ENCODE peak calls at places on chromosome 2, in eight cellular contexts. Z, Q, T, F, W, B, X and A are unnamed samples.

GRCh38 chr2:44549856-44550255 is 188.1 kb downstream of the CAMKMT start:
- DNase-seq in T (peak; percentile 62), Q (no peak), F (peak; percentile 55), X (no peak), W (no peak), B (no peak), Z (peak; percentile 58), A (no peak)

GRCh38 chr2:74959106-74959751 is 786 bp downstream of the POLE4 start:
- DNase-seq in T (no peak), F (no peak), X (no peak), B (peak; percentile 80), Z (no peak), Q (peak; percentile 59), W (peak; percentile 8), A (no peak)

GRCh38 chr2:98476192-98476868 is 31.7 kb downstream of the INPP4A start:
- DNase-seq in X (no peak), F (no peak), Z (peak; percentile 26), W (no peak), Q (no peak), B (peak; percentile 48), T (no peak), A (no peak)

GRCh38 chr2:38557217-38557616 is 45.5 kb downstream of the HNRNPLL start:
- DNase-seq in F (no peak), B (no peak), X (no peak), W (no peak), T (no peak), Z (no peak), Q (no peak), A (no peak)

GRCh38 chr2:69652206-69652605 is 8.7 kb upstream of the AAK1 start:
- DNase-seq in F (peak; percentile 92), Z (peak; percentile 94), B (no peak), X (peak; percentile 65), T (peak; percentile 69), W (no peak), Q (no peak), A (no peak)

GRCh38 chr2:41763091-41763490 is 284.7 kb upstream of the PKDCC start:
- DNase-seq in Q (no peak), F (no peak), B (no peak), T (no peak), W (no peak), X (no peak), Z (no peak), A (no peak)

GRCh38 chr2:219230201-219230540 is 565 bp downstream of the ANKZF1 start:
- DNase-seq in Z (peak; percentile 79), F (peak; percentile 53), T (peak; percentile 53), X (no peak), Q (peak; percentile 42), W (no peak), B (peak; percentile 92), A (no peak)

GRCh38 chr2:225091336-225091735 is 49.1 kb upstream of the DOCK10 start:
- DNase-seq in X (no peak), Q (no peak), W (no peak), T (peak; percentile 28), F (peak; percentile 98), B (no peak), Z (peak; percentile 97), A (no peak)

GRCh38 chr2:48767330-48767729 is 11.8 kb upstream of the LHCGR start:
- DNase-seq in W (no peak), Q (no peak), B (no peak), F (no peak), T (no peak), X (no peak), Z (no peak), A (no peak)

GRCh38 chr2:215773728-215774127 is 239.6 kb downstream of the MREG start:
- DNase-seq in F (peak; percentile 99), W (no peak), Q (no peak), T (peak; percentile 90), B (no peak), X (no peak), Z (peak; percentile 97), A (no peak)

GRCh38 chr2:53964987-53965687 is 5.7 kb downstream of the PSME4 start:
- DNase-seq in W (no peak), Q (no peak), F (no peak), X (no peak), B (no peak), Z (no peak), T (no peak), A (no peak)

GRCh38 chr2:95345415-95346235 is 48.5 kb downstream of the KCNIP3 start:
- DNase-seq in B (peak; percentile 92), X (peak; percentile 77), Q (no peak), W (peak; percentile 15), T (peak; percentile 90), F (peak; percentile 78), Z (peak; percentile 93), A (peak; percentile 87)

GRCh38 chr2:239157269-239157668 is 243.6 kb downstream of the HDAC4 start:
- DNase-seq in T (no peak), Q (no peak), B (peak; percentile 81), X (no peak), Z (no peak), W (no peak), F (no peak), A (peak; percentile 52)

GRCh38 chr2:30481323-30481800 is 34.3 kb downstream of the LCLAT1 start:
- DNase-seq in X (no peak), Q (no peak), Z (no peak), F (no peak), W (no peak), T (peak; percentile 23), B (no peak), A (no peak)

GRCh38 chr2:151106805-151107490 is 154.7 kb downstream of the RBM43 start:
- DNase-seq in B (no peak), T (no peak), F (no peak), Z (peak; percentile 45), X (no peak), Q (no peak), W (no peak), A (no peak)

GRCh38 chr2:71798266-71799012 is 345.1 kb downstream of the DYSF start:
- DNase-seq in W (no peak), B (peak; percentile 72), X (no peak), Q (no peak), F (peak; percentile 63), Z (peak; percentile 64), T (peak; percentile 35), A (peak; percentile 70)

GRCh38 chr2:173866858-173867620 is 98.1 kb downstream of the SP3 start:
- DNase-seq in Q (no peak), F (no peak), W (no peak), Z (peak; percentile 29), T (peak; percentile 8), X (no peak), B (no peak), A (no peak)

GRCh38 chr2:102033750-102034682 is 42.3 kb downstream of the IL1R2 start:
- DNase-seq in Z (no peak), Q (no peak), X (no peak), W (no peak), B (no peak), F (no peak), T (no peak), A (no peak)

GRCh38 chr2:102032368-102033027 is 40.7 kb downstream of the IL1R2 start:
- DNase-seq in X (no peak), Z (no peak), Q (no peak), W (no peak), F (peak; percentile 47), B (no peak), T (no peak), A (no peak)

GRCh38 chr2:102034683-102035606 is 43.2 kb downstream of the IL1R2 start:
- DNase-seq in W (no peak), B (no peak), Z (no peak), Q (no peak), T (no peak), X (no peak), F (no peak), A (no peak)

GRCh38 chr2:102030855-102031527 is 39.2 kb downstream of the IL1R2 start:
- DNase-seq in Z (no peak), B (no peak), T (no peak), W (no peak), Q (no peak), F (no peak), X (no peak), A (no peak)

DNA sequence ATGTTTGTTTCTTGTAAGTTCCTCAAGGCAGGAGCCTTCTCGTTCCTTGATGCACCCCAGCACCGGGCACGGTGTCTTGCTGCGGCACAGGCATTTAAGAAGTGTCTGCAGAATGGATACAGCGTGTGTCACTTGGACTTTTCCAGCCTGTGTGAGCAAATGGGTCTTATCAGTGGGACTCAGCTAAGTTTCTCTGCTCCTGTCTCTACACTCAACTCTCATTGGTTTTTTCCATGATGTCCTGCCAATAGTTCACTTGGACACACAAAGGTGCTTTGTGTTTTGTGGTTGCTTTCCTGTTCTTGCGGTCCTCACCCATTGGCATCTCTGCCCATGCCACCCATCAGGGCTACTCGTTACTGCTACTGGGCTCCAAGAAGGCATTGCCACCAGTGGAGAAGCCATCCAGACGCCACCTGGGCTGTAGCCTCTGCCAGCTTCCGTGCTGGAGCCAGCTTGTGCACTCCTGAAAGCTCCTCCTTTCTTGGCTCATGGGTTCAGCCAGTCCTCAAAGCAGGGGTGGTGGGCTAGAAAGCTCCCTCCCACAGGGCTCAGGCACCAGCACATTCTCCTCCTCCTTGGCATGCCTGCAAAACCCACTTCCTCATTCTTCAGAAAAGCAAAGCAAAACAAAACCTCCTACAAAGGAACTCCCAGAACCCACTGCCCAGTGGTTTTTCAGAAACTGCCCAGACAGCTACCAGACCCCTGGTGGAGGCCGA is 41.4 kb downstream of the IL1R2 start:
- DNase-seq in Q (no peak), T (peak; percentile 88), Z (peak; percentile 53), W (peak; percentile 7), B (peak; percentile 79), X (no peak), F (peak; percentile 90), A (no peak)
- H3K4me3 ChIP-seq in Q (no peak overlapping the region), T (peak overlapping the region; percentile 2), Z (no peak overlapping the region), W (no peak overlapping the region), B (peak overlapping the region; percentile 29), X (no peak overlapping the region), F (no peak overlapping the region), A (peak overlapping the region; percentile 32)

DNA sequence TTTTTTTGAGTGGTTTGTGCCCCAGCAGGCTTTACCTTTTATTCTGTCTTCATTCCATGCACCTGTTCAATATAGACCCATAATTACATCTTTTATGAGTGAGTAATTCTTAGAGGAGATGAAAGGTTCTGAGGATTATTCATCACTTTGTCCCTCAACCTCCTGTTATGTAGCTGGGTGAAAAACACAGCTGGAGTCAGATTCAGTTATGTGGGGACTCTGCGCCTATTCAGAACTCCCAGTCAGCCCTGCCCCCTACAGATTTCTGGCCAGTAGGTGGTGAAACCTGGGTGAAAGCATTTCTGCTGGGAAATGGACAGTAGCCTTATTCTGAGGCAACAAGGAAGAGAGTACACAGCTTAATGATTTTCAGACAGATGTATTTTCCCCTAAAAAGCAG is 107.8 kb downstream of the MGAT5 start:
- DNase-seq in Q (no peak), X (no peak), F (no peak), B (no peak), Z (no peak), T (no peak), W (no peak), A (no peak)
- H3K4me3 ChIP-seq in Q (no peak overlapping the region), X (no peak overlapping the region), F (no peak overlapping the region), B (no peak overlapping the region), Z (no peak overlapping the region), T (no peak overlapping the region), W (no peak overlapping the region), A (no peak overlapping the region)

GRCh38 chr2:204538179-204539009 is 6.9 kb upstream of the PARD3B start:
- DNase-seq in B (no peak), T (peak; percentile 63), W (no peak), Q (no peak), X (no peak), Z (peak; percentile 79), F (peak; percentile 74), A (no peak)
- H3K4me3 ChIP-seq in B (no peak overlapping the region), T (no peak overlapping the region), W (no peak overlapping the region), Q (no peak overlapping the region), X (no peak overlapping the region), Z (peak overlapping the region; percentile 57), F (no peak overlapping the region), A (peak overlapping the region; percentile 4)

GRCh38 chr2:23380562-23381065 is 4.4 kb upstream of the KLHL29 start:
- DNase-seq in W (peak; percentile 33), B (no peak), Z (no peak), X (no peak), F (peak; percentile 16), T (peak; percentile 32), Q (no peak), A (no peak)
- H3K4me3 ChIP-seq in W (no peak overlapping the region), B (peak overlapping the region; percentile 36), Z (no peak overlapping the region), X (no peak overlapping the region), F (no peak overlapping the region), T (no peak overlapping the region), Q (peak overlapping the region; percentile 26), A (peak overlapping the region; percentile 2)